ENCODE peak calls at places on chromosome 11, in eight cellular contexts. X is stimulated activated CD8-positive, alpha-beta memory T cell treated with anti-CD3 and anti-CD28 coated beads, Interleukin-4, amount 100 ng/mL, for 48 hours; T is nucleus accumbens; I is K562; P is stimulated activated CD4-positive, alpha-beta T cell treated with anti-CD3 and anti-CD28 coated beads, Interleukin-12 subunit alpha, Interleukin-12 subunit beta, amount 100 ng/mL, for 4 hours; K is WTC11; L is DMS 273 treated with DMSO at 0.1 percent for 48 hours; B is pons. Y is an unnamed sample.

GRCh38 chr11:132496341-132496740 is 1036.0 kb downstream of the OPCML start:
- DNase-seq in X (no peak), T (no peak), I (no peak), P (no peak), K (no peak), L (no peak), B (no peak), Y (peak; percentile 44)

GRCh38 chr11:71194702-71195101 is 57.7 kb downstream of the SHANK2 start:
- DNase-seq in X (no peak), T (no peak), I (no peak), P (no peak), K (no peak), L (no peak), B (no peak), Y (no peak)

GRCh38 chr11:133896642-133897330 is 51.5 kb upstream of the SPATA19 start:
- DNase-seq in X (no peak), T (no peak), I (no peak), P (no peak), K (no peak), L (no peak), B (no peak), Y (no peak)

GRCh38 chr11:12785901-12786300 is 111.7 kb downstream of the TEAD1 start:
- DNase-seq in X (no peak), T (no peak), I (no peak), P (no peak), K (no peak), L (no peak), B (no peak), Y (peak; percentile 24)

GRCh38 chr11:11748706-11749365 is 92.9 kb upstream of the USP47 start:
- DNase-seq in X (no peak), T (no peak), I (no peak), P (no peak), K (no peak), L (no peak), B (no peak), Y (no peak)

GRCh38 chr11:102143867-102144266 is 33.6 kb downstream of the YAP1 start:
- DNase-seq in X (no peak), T (no peak), I (no peak), P (no peak), K (no peak), L (no peak), B (no peak), Y (no peak)

GRCh38 chr11:115385211-115385610 is 119.0 kb downstream of the CADM1 start:
- DNase-seq in X (no peak), T (no peak), I (no peak), P (no peak), K (no peak), L (no peak), B (no peak), Y (peak; percentile 70)

GRCh38 chr11:11409916-11410315 is 56.9 kb upstream of the CSNK2A3 start:
- DNase-seq in X (no peak), T (no peak), I (no peak), P (no peak), K (no peak), L (no peak), B (no peak), Y (no peak)

GRCh38 chr11:111162306-111162705 is 83.2 kb upstream of the POU2AF2 start:
- DNase-seq in X (no peak), T (no peak), I (no peak), P (no peak), K (no peak), L (no peak), B (no peak), Y (peak; percentile 3)

GRCh38 chr11:2316169-2316962 is 14.6 kb downstream of the TSPAN32 start:
- DNase-seq in X (no peak), T (no peak), I (no peak), P (no peak), K (no peak), L (no peak), B (no peak), Y (no peak)

GRCh38 chr11:75450826-75451783 is 18.1 kb upstream of the KLHL35 start:
- DNase-seq in X (peak; percentile 75), T (no peak), I (peak; percentile 78), P (peak; percentile 27), K (peak; percentile 90), L (no peak), B (no peak), Y (no peak)

GRCh38 chr11:61067782-61068181 is 34.5 kb upstream of the CD5 start:
- DNase-seq in X (peak; percentile 22), T (no peak), I (no peak), P (no peak), K (no peak), L (peak; percentile 30), B (no peak), Y (peak; percentile 14)

GRCh38 chr11:126662055-126662790 is 306.7 kb downstream of the ST3GAL4 start:
- DNase-seq in X (no peak), T (no peak), I (no peak), P (no peak), K (no peak), L (no peak), B (no peak), Y (no peak)

Y was measured in cerebellar cortex.